ENCODE peak calls at places on chromosomes 6 and 20, in ten cellular contexts. S is tibial nerve, P is suprapubic skin, C is H1, F is esophagus muscularis mucosa, V is sigmoid colon, I is transverse colon, A is A549, Q is ovary, J is K562. T is an unnamed sample.
A peak's percentile ranks its signal among the peaks of the same experiment; 100 is the strongest.

GRCh38 chr20:62266851-62267250 is 28.5 kb downstream of the OSBPL2 start:
- DNase-seq in Q (no peak), I (no peak), F (no peak), S (no peak), J (no peak), V (no peak), A (no peak), P (no peak), C (no peak), T (no peak)

GRCh38 chr20:36745234-36745926 is 510 bp downstream of the NDRG3 start:
- DNase-seq in J (no peak), F (no peak), A (peak; percentile 49), I (peak; percentile 40), P (no peak), V (peak; percentile 68), Q (no peak), C (no peak), S (no peak), T (peak; percentile 26)

GRCh38 chr6:157880534-157880933 is 57.5 kb downstream of the SNX9 start:
- DNase-seq in P (no peak), C (no peak), F (no peak), Q (no peak), S (no peak), I (no peak), J (no peak), A (no peak), V (no peak), T (no peak)

GRCh38 chr6:21587925-21588811 is 5.4 kb upstream of the SOX4 start:
- DNase-seq in C (peak; percentile 79), S (no peak), V (peak; percentile 75), F (no peak), A (peak; percentile 24), I (peak; percentile 69), Q (peak; percentile 77), J (no peak), P (peak; percentile 86), T (peak; percentile 57)

GRCh38 chr6:159989882-159990480 is 21.1 kb downstream of the IGF2R start:
- DNase-seq in V (no peak), J (no peak), I (no peak), F (no peak), Q (no peak), S (no peak), C (no peak), A (no peak), P (no peak), T (no peak)

GRCh38 chr6:90194371-90194841 is 102.2 kb downstream of the BACH2 start:
- DNase-seq in C (no peak), J (no peak), I (no peak), A (no peak), P (no peak), S (no peak), Q (no peak), F (no peak), V (no peak), T (no peak)

GRCh38 chr20:22807646-22808045 is 223.3 kb upstream of the FOXA2 start:
- DNase-seq in S (no peak), P (no peak), F (no peak), C (peak; percentile 29), I (no peak), J (no peak), V (no peak), Q (no peak), A (no peak), T (peak; percentile 84)

GRCh38 chr20:47300071-47300470 is 56.4 kb downstream of the ZMYND8 start:
- DNase-seq in I (no peak), J (no peak), P (no peak), A (no peak), S (no peak), F (no peak), Q (no peak), V (no peak), C (no peak), T (no peak)

GRCh38 chr6:28682542-28682941 is 156.9 kb downstream of the GPX5 start:
- DNase-seq in V (no peak), J (no peak), S (no peak), I (no peak), Q (no peak), A (no peak), P (no peak), C (no peak), F (no peak), T (no peak)

GRCh38 chr6:1487239-1487638 is 97.9 kb downstream of the FOXF2 start:
- DNase-seq in P (no peak), S (no peak), V (no peak), J (no peak), C (no peak), I (no peak), A (no peak), F (no peak), Q (no peak), T (no peak)

GRCh38 chr20:45883100-45883469 is 2.1 kb downstream of the ZSWIM1 start:
- DNase-seq in S (no peak), C (no peak), A (no peak), P (no peak), I (no peak), J (no peak), Q (no peak), V (no peak), F (no peak), T (no peak)
- TF ChIP-seq EP300 in S (no peak), C (no peak), A (no peak), P (no peak), I (no peak), J (no peak), Q (no peak), V (no peak), F (no peak), T (no peak)

GRCh38 chr6:27295301-27296079 is 16.6 kb downstream of the POM121L2 start:
- DNase-seq in A (no peak), V (no peak), F (no peak), C (peak; percentile 74), Q (no peak), I (no peak), J (peak; percentile 65), S (no peak), P (no peak), T (no peak)

GRCh38 chr6:27290850-27291208 is 21.2 kb downstream of the POM121L2 start:
- DNase-seq in I (no peak), A (no peak), S (no peak), C (no peak), J (no peak), F (no peak), V (no peak), Q (no peak), P (no peak), T (no peak)

GRCh38 chr6:27294409-27294808 is 17.7 kb downstream of the POM121L2 start:
- DNase-seq in J (no peak), V (no peak), S (no peak), C (no peak), Q (no peak), A (no peak), F (no peak), I (no peak), P (no peak), T (no peak)

GRCh38 chr6:27296106-27296783 is 15.8 kb downstream of the POM121L2 start:
- DNase-seq in S (no peak), I (no peak), J (no peak), C (peak; percentile 69), Q (no peak), F (no peak), P (no peak), A (no peak), V (no peak), T (no peak)

GRCh38 chr6:27293436-27294152 is 18.5 kb downstream of the POM121L2 start:
- DNase-seq in I (no peak), J (peak; percentile 35), P (no peak), F (no peak), V (no peak), Q (no peak), C (peak; percentile 91), S (no peak), A (no peak), T (no peak)
- H3K4me1 ChIP-seq in I (peaks cover 7% of the 10 kb centered on the region), J (peaks cover 11% of the 10 kb centered on the region), P (peaks cover 2% of the 10 kb centered on the region), F (peaks cover 3% of the 10 kb centered on the region), V (no peaks in the 10 kb centered on the region), Q (no peaks in the 10 kb centered on the region), C (no peaks in the 10 kb centered on the region), S (no peaks in the 10 kb centered on the region), A (peaks cover 31% of the 10 kb centered on the region), T (no peaks in the 10 kb centered on the region)

DNA sequence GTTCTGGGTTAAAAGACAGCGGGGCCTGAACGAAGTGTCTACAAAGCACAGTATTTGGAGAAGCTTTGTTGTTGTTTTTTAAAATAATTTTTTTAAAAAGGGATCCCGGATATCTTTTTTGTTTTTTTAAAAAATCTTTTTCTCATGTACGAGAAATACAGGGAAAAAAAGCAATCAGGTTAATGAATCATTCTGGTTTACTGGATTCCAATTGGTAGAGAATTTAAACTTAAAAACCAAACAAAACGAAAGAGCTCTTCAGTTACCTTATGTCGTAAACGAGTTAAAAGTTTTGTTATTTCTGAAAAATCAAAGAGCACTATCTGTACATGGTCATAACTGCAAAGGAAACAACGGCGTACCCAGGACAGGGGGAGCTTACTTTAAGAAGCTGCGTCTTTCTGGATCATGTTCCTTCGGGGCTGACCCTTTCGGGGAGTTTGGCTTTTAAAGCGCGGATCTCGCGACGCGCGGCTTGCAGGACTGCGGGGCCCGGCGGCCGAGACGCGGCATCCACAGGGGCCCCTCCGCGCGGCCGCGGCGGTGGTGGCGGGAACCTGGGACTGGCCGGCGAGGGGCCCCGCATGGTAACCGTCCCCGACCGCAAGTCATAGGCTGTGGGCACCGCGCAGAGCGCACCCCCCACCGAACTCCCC is 927 bp downstream of the IL20RA start:
- DNase-seq in V (no peak), Q (no peak), I (peak; percentile 28), S (no peak), J (no peak), A (peak; percentile 3), C (no peak), P (no peak), F (no peak), T (peak; percentile 49)
- TF ChIP-seq EP300 in V (no peak), Q (no peak), I (no peak), S (peak; percentile 24), J (no peak), A (no peak), C (no peak), P (no peak), F (no peak), T (no peak)

GRCh38 chr20:49583343-49583668 is 15.4 kb upstream of the PTGIS start:
- DNase-seq in I (no peak), V (no peak), Q (no peak), F (no peak), A (no peak), J (no peak), S (no peak), C (no peak), P (no peak), T (no peak)

GRCh38 chr20:49585585-49586245 is 17.8 kb upstream of the PTGIS start:
- DNase-seq in S (no peak), J (no peak), A (no peak), C (no peak), Q (no peak), P (no peak), F (no peak), I (no peak), V (no peak), T (no peak)

GRCh38 chr20:49583669-49584417 is 15.9 kb upstream of the PTGIS start:
- DNase-seq in I (peak; percentile 50), C (no peak), J (peak; percentile 77), S (peak; percentile 70), V (peak; percentile 95), F (no peak), A (peak; percentile 82), Q (peak; percentile 75), P (no peak), T (peak; percentile 90)

GRCh38 chr20:49582413-49583334 is 14.7 kb upstream of the PTGIS start:
- DNase-seq in P (no peak), I (no peak), A (no peak), Q (no peak), C (no peak), J (no peak), F (no peak), S (no peak), V (no peak), T (no peak)

GRCh38 chr20:49584418-49585382 is 16.8 kb upstream of the PTGIS start:
- DNase-seq in A (no peak), Q (no peak), C (no peak), V (no peak), F (no peak), S (peak; percentile 45), P (no peak), I (peak; percentile 51), J (no peak), T (peak; percentile 69)
- H3K4me1 ChIP-seq in A (peaks cover 52% of the 10 kb centered on the region), Q (peaks cover 29% of the 10 kb centered on the region), C (peaks cover 6% of the 10 kb centered on the region), V (peaks cover 64% of the 10 kb centered on the region), F (peaks cover 64% of the 10 kb centered on the region), S (peaks cover 54% of the 10 kb centered on the region), P (peaks cover 25% of the 10 kb centered on the region), I (peaks cover 36% of the 10 kb centered on the region), J (peaks cover 3% of the 10 kb centered on the region), T (peaks cover 63% of the 10 kb centered on the region)

T was measured in stomach.